ENCODE peak calls at places on chromosomes 2 and 18, in four cellular contexts. L is breast epithelium; A is CD8-positive, alpha-beta memory T cell; F is occipital lobe. G is an unnamed sample.

GRCh38 chr18:57807336-57808117 is 4.4 kb upstream of the ATP8B1 start:
- DNase-seq in A (no peak), L (no peak), F (no peak), G (no peak)

GRCh38 chr2:224333631-224334030 is 68.3 kb downstream of the FAM124B start:
- DNase-seq in F (no peak), L (no peak), A (no peak), G (no peak)

GRCh38 chr2:218446547-218446946 is 27.6 kb downstream of the VIL1 start:
- DNase-seq in L (no peak), A (no peak), F (no peak), G (no peak)

GRCh38 chr18:58671941-58672565 is 788 bp downstream of the MALT1 start:
- DNase-seq in L (no peak), A (no peak), F (no peak), G (no peak)

GRCh38 chr18:318791-319291 is 51.0 kb upstream of the THOC1 start:
- DNase-seq in L (no peak), A (no peak), F (no peak), G (no peak)

GRCh38 chr2:52724585-52724984 is 1043.0 kb upstream of the CHAC2 start:
- DNase-seq in F (no peak), A (no peak), L (no peak), G (no peak)

GRCh38 chr2:102021776-102022175 is 30.0 kb downstream of the IL1R2 start:
- DNase-seq in L (no peak), F (no peak), A (no peak), G (no peak)

GRCh38 chr2:119483395-119483753 is 40.9 kb downstream of the SCTR start:
- DNase-seq in L (no peak), A (no peak), F (no peak), G (peak; percentile 38)

G was measured in endodermal cell.